ENCODE peak calls at places on chromosomes 7 and 10, in eight cellular contexts. One of them, this sample, is unnamed.

GRCh38 chr7:98982686-98983085 is 104.4 kb downstream of the TRRAP start:
- DNase-seq in uterus: no peak
- DNase-seq in K562: no peak
- DNase-seq in pancreas: no peak
- DNase-seq in Panc1: no peak
- DNase-seq in right cardiac atrium: no peak
- DNase-seq in heart left ventricle: no peak
- DNase-seq in neural progenitor cell: no peak
- DNase-seq in this sample: no peak

GRCh38 chr10:62961951-62962523 is 145.9 kb upstream of the EGR2 start:
- DNase-seq in neural progenitor cell: peak; percentile 37
- DNase-seq in heart left ventricle: peak; percentile 60
- DNase-seq in right cardiac atrium: no peak
- DNase-seq in uterus: no peak
- DNase-seq in K562: no peak
- DNase-seq in Panc1: no peak
- DNase-seq in pancreas: no peak
- DNase-seq in this sample: no peak

GRCh38 chr7:102222445-102222844 is 64.2 kb upstream of the SH2B2 start:
- DNase-seq in uterus: no peak
- DNase-seq in neural progenitor cell: no peak
- DNase-seq in right cardiac atrium: no peak
- DNase-seq in K562: no peak
- DNase-seq in Panc1: no peak
- DNase-seq in heart left ventricle: no peak
- DNase-seq in pancreas: no peak
- DNase-seq in this sample: no peak

GRCh38 chr10:79044036-79044664 is 24.6 kb upstream of the ZMIZ1 start:
- DNase-seq in uterus: no peak
- DNase-seq in right cardiac atrium: no peak
- DNase-seq in pancreas: no peak
- DNase-seq in neural progenitor cell: no peak
- DNase-seq in Panc1: no peak
- DNase-seq in K562: no peak
- DNase-seq in heart left ventricle: peak; percentile 4
- DNase-seq in this sample: no peak

GRCh38 chr7:95684037-95684436 is 87.7 kb upstream of the PDK4 start:
- DNase-seq in heart left ventricle: no peak
- DNase-seq in right cardiac atrium: no peak
- DNase-seq in uterus: no peak
- DNase-seq in K562: peak; percentile 8
- DNase-seq in Panc1: peak; percentile 45
- DNase-seq in pancreas: no peak
- DNase-seq in neural progenitor cell: peak; percentile 27
- DNase-seq in this sample: no peak

GRCh38 chr7:518630-519428 is 817 bp downstream of the PDGFA start:
- DNase-seq in uterus: peak; percentile 79
- DNase-seq in pancreas: peak; percentile 92
- DNase-seq in heart left ventricle: peak; percentile 89
- DNase-seq in Panc1: no peak
- DNase-seq in K562: peak; percentile 80
- DNase-seq in right cardiac atrium: peak; percentile 94
- DNase-seq in neural progenitor cell: peak; percentile 78
- DNase-seq in this sample: no peak

GRCh38 chr10:121497513-121497912 is 100.7 kb downstream of the FGFR2 start:
- DNase-seq in Panc1: no peak
- DNase-seq in heart left ventricle: no peak
- DNase-seq in neural progenitor cell: no peak
- DNase-seq in right cardiac atrium: no peak
- DNase-seq in K562: no peak
- DNase-seq in uterus: no peak
- DNase-seq in pancreas: no peak
- DNase-seq in this sample: no peak

GRCh38 chr10:84743483-84743882 is 415.1 kb downstream of the CCSER2 start:
- DNase-seq in Panc1: no peak
- DNase-seq in K562: no peak
- DNase-seq in neural progenitor cell: no peak
- DNase-seq in heart left ventricle: no peak
- DNase-seq in uterus: no peak
- DNase-seq in pancreas: no peak
- DNase-seq in right cardiac atrium: no peak
- DNase-seq in this sample: no peak

GRCh38 chr10:79090134-79090803 is 21.5 kb downstream of the ZMIZ1 start:
- DNase-seq in pancreas: no peak
- DNase-seq in heart left ventricle: no peak
- DNase-seq in Panc1: no peak
- DNase-seq in K562: no peak
- DNase-seq in uterus: no peak
- DNase-seq in right cardiac atrium: no peak
- DNase-seq in neural progenitor cell: no peak
- DNase-seq in this sample: no peak

GRCh38 chr10:110512461-110513187 is 14.9 kb downstream of the DUSP5 start:
- DNase-seq in Panc1: no peak
- DNase-seq in neural progenitor cell: no peak
- DNase-seq in heart left ventricle: no peak
- DNase-seq in uterus: no peak
- DNase-seq in K562: peak; percentile 43
- DNase-seq in right cardiac atrium: no peak
- DNase-seq in pancreas: no peak
- DNase-seq in this sample: no peak

GRCh38 chr7:63047546-63047945 is 951.1 kb upstream of the ZNF722 start:
- DNase-seq in uterus: no peak
- DNase-seq in pancreas: no peak
- DNase-seq in heart left ventricle: no peak
- DNase-seq in K562: no peak
- DNase-seq in neural progenitor cell: no peak
- DNase-seq in Panc1: no peak
- DNase-seq in right cardiac atrium: no peak
- DNase-seq in this sample: no peak
- H3K9me3 ChIP-seq in uterus: no peaks in the 10 kb centered on the region
- H3K9me3 ChIP-seq in pancreas: no peaks in the 10 kb centered on the region
- H3K9me3 ChIP-seq in heart left ventricle: no peaks in the 10 kb centered on the region
- H3K9me3 ChIP-seq in K562: no peaks in the 10 kb centered on the region
- H3K9me3 ChIP-seq in neural progenitor cell: peaks cover 44% of the 10 kb centered on the region
- H3K9me3 ChIP-seq in Panc1: no peaks in the 10 kb centered on the region
- H3K9me3 ChIP-seq in right cardiac atrium: peaks cover 4% of the 10 kb centered on the region
- H3K9me3 ChIP-seq in this sample: no peaks in the 10 kb centered on the region

GRCh38 chr10:114498413-114499111 is 94.3 kb upstream of the AFAP1L2 start:
- DNase-seq in K562: no peak
- DNase-seq in heart left ventricle: no peak
- DNase-seq in neural progenitor cell: no peak
- DNase-seq in Panc1: no peak
- DNase-seq in pancreas: no peak
- DNase-seq in right cardiac atrium: no peak
- DNase-seq in uterus: no peak
- DNase-seq in this sample: no peak
- H3K27ac ChIP-seq in K562: no peak overlapping the region
- H3K27ac ChIP-seq in heart left ventricle: no peak overlapping the region
- H3K27ac ChIP-seq in neural progenitor cell: no peak overlapping the region
- H3K27ac ChIP-seq in Panc1: no peak overlapping the region
- H3K27ac ChIP-seq in pancreas: no peak overlapping the region
- H3K27ac ChIP-seq in right cardiac atrium: no peak overlapping the region
- H3K27ac ChIP-seq in uterus: no peak overlapping the region
- H3K27ac ChIP-seq in this sample: no peak overlapping the region

DNA sequence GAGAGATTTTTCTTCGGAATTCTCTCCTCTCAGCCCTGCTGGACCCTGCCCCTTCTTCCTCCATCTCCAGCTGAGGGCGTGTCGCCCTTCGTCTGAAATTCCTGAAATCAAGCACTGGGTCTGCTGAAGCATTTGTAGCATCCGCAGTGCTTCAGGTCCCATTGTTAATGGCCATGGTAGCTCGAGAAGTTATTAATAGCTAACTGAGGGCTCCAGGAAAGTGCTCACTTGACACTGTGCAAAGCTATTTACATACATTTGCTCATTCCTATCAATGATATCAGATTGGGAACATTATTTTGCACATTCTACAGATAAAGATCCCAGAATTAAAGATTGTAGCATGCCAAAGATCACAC is 546 bp downstream of the FAM149B1 start:
- DNase-seq in pancreas: no peak
- DNase-seq in heart left ventricle: no peak
- DNase-seq in K562: no peak
- DNase-seq in Panc1: peak; percentile 10
- DNase-seq in uterus: no peak
- DNase-seq in right cardiac atrium: no peak
- DNase-seq in neural progenitor cell: no peak
- DNase-seq in this sample: no peak
- H3K4me1 ChIP-seq in pancreas: peaks cover 13% of the 10 kb centered on the region
- H3K4me1 ChIP-seq in heart left ventricle: peaks cover 45% of the 10 kb centered on the region
- H3K4me1 ChIP-seq in K562: peaks cover 3% of the 10 kb centered on the region
- H3K4me1 ChIP-seq in Panc1: no peaks in the 10 kb centered on the region
- H3K4me1 ChIP-seq in uterus: no peaks in the 10 kb centered on the region
- H3K4me1 ChIP-seq in right cardiac atrium: peaks cover 2% of the 10 kb centered on the region
- H3K4me1 ChIP-seq in neural progenitor cell: peaks cover 6% of the 10 kb centered on the region
- H3K4me1 ChIP-seq in this sample: peaks cover 23% of the 10 kb centered on the region

GRCh38 chr10:58932821-58933314 is 243.6 kb upstream of the PHYHIPL start:
- DNase-seq in heart left ventricle: no peak
- DNase-seq in Panc1: no peak
- DNase-seq in right cardiac atrium: no peak
- DNase-seq in neural progenitor cell: no peak
- DNase-seq in K562: no peak
- DNase-seq in uterus: no peak
- DNase-seq in pancreas: no peak
- DNase-seq in this sample: no peak
- H3K9me3 ChIP-seq in heart left ventricle: no peaks in the 10 kb centered on the region
- H3K9me3 ChIP-seq in Panc1: no peaks in the 10 kb centered on the region
- H3K9me3 ChIP-seq in right cardiac atrium: no peaks in the 10 kb centered on the region
- H3K9me3 ChIP-seq in neural progenitor cell: no peaks in the 10 kb centered on the region
- H3K9me3 ChIP-seq in K562: no peaks in the 10 kb centered on the region
- H3K9me3 ChIP-seq in uterus: no peaks in the 10 kb centered on the region
- H3K9me3 ChIP-seq in pancreas: no peaks in the 10 kb centered on the region
- H3K9me3 ChIP-seq in this sample: no peaks in the 10 kb centered on the region

GRCh38 chr10:119509909-119510451 is 32.5 kb downstream of the RGS10 start:
- DNase-seq in neural progenitor cell: no peak
- DNase-seq in heart left ventricle: peak; percentile 91
- DNase-seq in K562: no peak
- DNase-seq in Panc1: no peak
- DNase-seq in right cardiac atrium: peak; percentile 78
- DNase-seq in pancreas: peak; percentile 25
- DNase-seq in uterus: no peak
- DNase-seq in this sample: no peak
- H3K27ac ChIP-seq in neural progenitor cell: no peak overlapping the region
- H3K27ac ChIP-seq in heart left ventricle: peak overlapping the region; percentile 70
- H3K27ac ChIP-seq in K562: no peak overlapping the region
- H3K27ac ChIP-seq in Panc1: no peak overlapping the region
- H3K27ac ChIP-seq in right cardiac atrium: peak overlapping the region; percentile 37
- H3K27ac ChIP-seq in pancreas: no peak overlapping the region
- H3K27ac ChIP-seq in uterus: no peak overlapping the region
- H3K27ac ChIP-seq in this sample: no peak overlapping the region

GRCh38 chr7:28174901-28175661 is 5.5 kb downstream of the JAZF1 start:
- DNase-seq in neural progenitor cell: no peak
- DNase-seq in uterus: no peak
- DNase-seq in Panc1: no peak
- DNase-seq in pancreas: no peak
- DNase-seq in heart left ventricle: no peak
- DNase-seq in right cardiac atrium: no peak
- DNase-seq in K562: no peak
- DNase-seq in this sample: no peak
- H3K4me1 ChIP-seq in neural progenitor cell: peaks cover 5% of the 10 kb centered on the region
- H3K4me1 ChIP-seq in uterus: no peaks in the 10 kb centered on the region
- H3K4me1 ChIP-seq in Panc1: peaks cover 15% of the 10 kb centered on the region
- H3K4me1 ChIP-seq in pancreas: peaks cover 3% of the 10 kb centered on the region
- H3K4me1 ChIP-seq in heart left ventricle: peaks cover 66% of the 10 kb centered on the region
- H3K4me1 ChIP-seq in right cardiac atrium: peaks cover 2% of the 10 kb centered on the region
- H3K4me1 ChIP-seq in K562: peaks cover 6% of the 10 kb centered on the region
- H3K4me1 ChIP-seq in this sample: peaks cover 7% of the 10 kb centered on the region

DNA sequence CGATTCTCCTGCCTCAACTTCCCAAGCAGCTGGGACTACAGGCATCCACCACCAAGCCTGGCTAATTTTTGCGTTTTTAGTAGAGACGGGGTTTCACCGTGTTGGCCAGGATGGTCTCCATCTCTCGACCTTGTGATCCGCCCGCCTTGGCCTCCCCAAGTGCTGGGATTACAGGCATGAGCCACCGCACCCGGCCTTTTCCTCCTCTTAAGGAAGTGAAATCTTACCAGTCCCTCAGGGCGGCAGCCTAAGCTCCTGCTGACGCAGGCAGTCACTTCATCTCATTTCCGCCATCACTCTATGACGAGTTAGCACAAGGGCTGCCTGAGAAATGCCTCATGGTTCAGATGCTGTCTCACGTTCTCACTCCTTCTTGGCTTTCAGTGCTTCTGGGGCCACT is 246.0 kb upstream of the SHH start:
- DNase-seq in uterus: no peak
- DNase-seq in neural progenitor cell: no peak
- DNase-seq in Panc1: no peak
- DNase-seq in pancreas: no peak
- DNase-seq in K562: no peak
- DNase-seq in heart left ventricle: no peak
- DNase-seq in right cardiac atrium: no peak
- DNase-seq in this sample: no peak
- H3K9me3 ChIP-seq in uterus: no peaks in the 10 kb centered on the region
- H3K9me3 ChIP-seq in neural progenitor cell: no peaks in the 10 kb centered on the region
- H3K9me3 ChIP-seq in Panc1: no peaks in the 10 kb centered on the region
- H3K9me3 ChIP-seq in pancreas: no peaks in the 10 kb centered on the region
- H3K9me3 ChIP-seq in K562: peaks cover 3% of the 10 kb centered on the region
- H3K9me3 ChIP-seq in heart left ventricle: no peaks in the 10 kb centered on the region
- H3K9me3 ChIP-seq in right cardiac atrium: no peaks in the 10 kb centered on the region
- H3K9me3 ChIP-seq in this sample: no peaks in the 10 kb centered on the region

GRCh38 chr7:100027197-100027596 is 11.8 kb downstream of the ZKSCAN1 start:
- DNase-seq in uterus: no peak
- DNase-seq in heart left ventricle: no peak
- DNase-seq in neural progenitor cell: no peak
- DNase-seq in K562: no peak
- DNase-seq in pancreas: no peak
- DNase-seq in right cardiac atrium: no peak
- DNase-seq in Panc1: no peak
- DNase-seq in this sample: no peak
- H3K27ac ChIP-seq in uterus: no peak overlapping the region
- H3K27ac ChIP-seq in heart left ventricle: no peak overlapping the region
- H3K27ac ChIP-seq in neural progenitor cell: no peak overlapping the region
- H3K27ac ChIP-seq in K562: no peak overlapping the region
- H3K27ac ChIP-seq in pancreas: no peak overlapping the region
- H3K27ac ChIP-seq in right cardiac atrium: no peak overlapping the region
- H3K27ac ChIP-seq in Panc1: no peak overlapping the region
- H3K27ac ChIP-seq in this sample: no peak overlapping the region

GRCh38 chr10:69461327-69462025 is 10.2 kb downstream of the TSPAN15 start:
- DNase-seq in K562: no peak
- DNase-seq in Panc1: no peak
- DNase-seq in uterus: no peak
- DNase-seq in pancreas: no peak
- DNase-seq in right cardiac atrium: no peak
- DNase-seq in heart left ventricle: peak; percentile 70
- DNase-seq in neural progenitor cell: no peak
- DNase-seq in this sample: no peak
- H3K4me1 ChIP-seq in K562: peaks cover 6% of the 10 kb centered on the region
- H3K4me1 ChIP-seq in Panc1: peaks cover 98% of the 10 kb centered on the region
- H3K4me1 ChIP-seq in uterus: peaks cover 11% of the 10 kb centered on the region
- H3K4me1 ChIP-seq in pancreas: peaks cover 9% of the 10 kb centered on the region
- H3K4me1 ChIP-seq in right cardiac atrium: peaks cover 23% of the 10 kb centered on the region
- H3K4me1 ChIP-seq in heart left ventricle: peaks cover 63% of the 10 kb centered on the region
- H3K4me1 ChIP-seq in neural progenitor cell: no peaks in the 10 kb centered on the region
- H3K4me1 ChIP-seq in this sample: peaks cover 10% of the 10 kb centered on the region

This sample was measured in CD8-positive, alpha-beta memory T cell.